ENCODE peak calls at places on chromosomes 5 and 9, in four cellular contexts. One of them, this sample, is unnamed.

GRCh38 chr5:62960781-62961180 is 382.2 kb downstream of the LRRC70 start:
- DNase-seq in ovary: no peak
- DNase-seq in thyroid gland: no peak
- DNase-seq in stomach: no peak
- DNase-seq in this sample: no peak

GRCh38 chr5:138280915-138281314 is 6.5 kb upstream of the GFRA3 start:
- DNase-seq in ovary: no peak
- DNase-seq in stomach: no peak
- DNase-seq in thyroid gland: no peak
- DNase-seq in this sample: no peak

GRCh38 chr9:83327750-83328622 is 210.2 kb downstream of the FRMD3 start:
- DNase-seq in stomach: no peak
- DNase-seq in thyroid gland: no peak
- DNase-seq in ovary: no peak
- DNase-seq in this sample: no peak

GRCh38 chr9:16645970-16646369 is 224.5 kb downstream of the BNC2 start:
- DNase-seq in stomach: no peak
- DNase-seq in ovary: no peak
- DNase-seq in thyroid gland: no peak
- DNase-seq in this sample: no peak

GRCh38 chr9:14670718-14671117 is 22.5 kb downstream of the ZDHHC21 start:
- DNase-seq in thyroid gland: no peak
- DNase-seq in stomach: no peak
- DNase-seq in ovary: no peak
- DNase-seq in this sample: no peak

GRCh38 chr9:72362118-72362531 is 2.9 kb downstream of the ZFAND5 start:
- DNase-seq in ovary: no peak
- DNase-seq in stomach: no peak
- DNase-seq in thyroid gland: no peak
- DNase-seq in this sample: no peak

GRCh38 chr5:66807743-66808142 is 211.6 kb downstream of the MAST4 start:
- DNase-seq in stomach: no peak
- DNase-seq in ovary: no peak
- DNase-seq in thyroid gland: peak; percentile 36
- DNase-seq in this sample: no peak

GRCh38 chr5:4419276-4419675 is 720.9 kb upstream of the ADAMTS16 start:
- DNase-seq in thyroid gland: no peak
- DNase-seq in stomach: no peak
- DNase-seq in ovary: no peak
- DNase-seq in this sample: no peak

GRCh38 chr5:24177821-24178220 is 467.0 kb downstream of the CDH10 start:
- DNase-seq in thyroid gland: no peak
- DNase-seq in stomach: no peak
- DNase-seq in ovary: no peak
- DNase-seq in this sample: no peak

GRCh38 chr5:80703291-80703690 is 48.5 kb upstream of the DHFR start:
- DNase-seq in thyroid gland: no peak
- DNase-seq in stomach: no peak
- DNase-seq in ovary: no peak
- DNase-seq in this sample: no peak

GRCh38 chr9:104927912-104928740 is at the start of gene ABCA1:
- DNase-seq in stomach: peak; percentile 91
- DNase-seq in ovary: peak; percentile 92
- DNase-seq in thyroid gland: peak; percentile 95
- DNase-seq in this sample: peak; percentile 90

GRCh38 chr5:105849701-105850100 is 1821.0 kb downstream of the EFNA5 start:
- DNase-seq in stomach: no peak
- DNase-seq in ovary: no peak
- DNase-seq in thyroid gland: no peak
- DNase-seq in this sample: no peak

GRCh38 chr9:93254061-93254481 is 70.1 kb downstream of the WNK2 start:
- DNase-seq in thyroid gland: no peak
- DNase-seq in ovary: no peak
- DNase-seq in stomach: no peak
- DNase-seq in this sample: no peak

GRCh38 chr9:115850548-115851304 is 302.9 kb upstream of the PAPPA start:
- DNase-seq in ovary: no peak
- DNase-seq in thyroid gland: no peak
- DNase-seq in stomach: no peak
- DNase-seq in this sample: no peak

GRCh38 chr5:24226492-24226891 is 418.3 kb downstream of the CDH10 start:
- DNase-seq in stomach: no peak
- DNase-seq in thyroid gland: no peak
- DNase-seq in ovary: no peak
- DNase-seq in this sample: no peak

GRCh38 chr5:108523360-108523759 is 141.5 kb upstream of the FBXL17 start:
- DNase-seq in thyroid gland: no peak
- DNase-seq in ovary: no peak
- DNase-seq in stomach: no peak
- DNase-seq in this sample: no peak

GRCh38 chr9:12955510-12956163 is 180.8 kb downstream of the LURAP1L start:
- DNase-seq in ovary: no peak
- DNase-seq in thyroid gland: no peak
- DNase-seq in stomach: no peak
- DNase-seq in this sample: no peak

GRCh38 chr9:116736406-116736805 is 49.3 kb downstream of the TRIM32 start:
- DNase-seq in stomach: no peak
- DNase-seq in ovary: no peak
- DNase-seq in thyroid gland: no peak
- DNase-seq in this sample: no peak

GRCh38 chr5:126373621-126374416 is 49.4 kb upstream of the GRAMD2B start:
- DNase-seq in thyroid gland: no peak
- DNase-seq in stomach: no peak
- DNase-seq in ovary: no peak
- DNase-seq in this sample: no peak

GRCh38 chr5:50711280-50711679 is 44.8 kb downstream of the PARP8 start:
- DNase-seq in thyroid gland: peak; percentile 12
- DNase-seq in ovary: no peak
- DNase-seq in stomach: peak; percentile 38
- DNase-seq in this sample: no peak

GRCh38 chr5:15300141-15300540 is 199.8 kb upstream of the FBXL7 start:
- DNase-seq in ovary: no peak
- DNase-seq in stomach: no peak
- DNase-seq in thyroid gland: no peak
- DNase-seq in this sample: no peak

GRCh38 chr5:177369050-177369912 is 11.6 kb downstream of the RGS14 start:
- DNase-seq in stomach: no peak
- DNase-seq in ovary: no peak
- DNase-seq in thyroid gland: peak; percentile 28
- DNase-seq in this sample: no peak

GRCh38 chr9:24286761-24287160 is 258.9 kb downstream of the IZUMO3 start:
- DNase-seq in ovary: no peak
- DNase-seq in stomach: no peak
- DNase-seq in thyroid gland: no peak
- DNase-seq in this sample: no peak

GRCh38 chr9:111828193-111828592 is 33.5 kb upstream of the SHOC1 start:
- DNase-seq in ovary: no peak
- DNase-seq in stomach: no peak
- DNase-seq in thyroid gland: no peak
- DNase-seq in this sample: no peak

GRCh38 chr9:128415222-128415621 is 5.4 kb upstream of the CERCAM start:
- DNase-seq in thyroid gland: no peak
- DNase-seq in stomach: no peak
- DNase-seq in ovary: no peak
- DNase-seq in this sample: no peak

GRCh38 chr5:133534566-133534965 is 77.8 kb downstream of the FSTL4 start:
- DNase-seq in stomach: no peak
- DNase-seq in ovary: no peak
- DNase-seq in thyroid gland: no peak
- DNase-seq in this sample: no peak

GRCh38 chr9:71783120-71783523 is 14.8 kb upstream of the CEMIP2 start:
- DNase-seq in thyroid gland: no peak
- DNase-seq in ovary: no peak
- DNase-seq in stomach: peak; percentile 46
- DNase-seq in this sample: peak; percentile 55

GRCh38 chr5:132198571-132198970 is 29.1 kb downstream of the P4HA2 start:
- DNase-seq in ovary: no peak
- DNase-seq in stomach: no peak
- DNase-seq in thyroid gland: no peak
- DNase-seq in this sample: no peak

GRCh38 chr9:18071651-18072060 is 402.3 kb upstream of the ADAMTSL1 start:
- DNase-seq in stomach: no peak
- DNase-seq in thyroid gland: no peak
- DNase-seq in ovary: no peak
- DNase-seq in this sample: no peak

GRCh38 chr5:32928761-32929160 is 217.6 kb downstream of the NPR3 start:
- DNase-seq in ovary: no peak
- DNase-seq in stomach: no peak
- DNase-seq in thyroid gland: no peak
- DNase-seq in this sample: no peak

GRCh38 chr9:132513416-132513815 is 69.0 kb upstream of the BARHL1 start:
- DNase-seq in ovary: no peak
- DNase-seq in stomach: no peak
- DNase-seq in thyroid gland: no peak
- DNase-seq in this sample: no peak

GRCh38 chr5:149298857-149299404 is 27.3 kb downstream of the AFAP1L1 start:
- DNase-seq in thyroid gland: no peak
- DNase-seq in stomach: no peak
- DNase-seq in ovary: no peak
- DNase-seq in this sample: no peak

GRCh38 chr5:149299451-149300054 is 27.9 kb downstream of the AFAP1L1 start:
- DNase-seq in thyroid gland: no peak
- DNase-seq in ovary: no peak
- DNase-seq in stomach: no peak
- DNase-seq in this sample: no peak

GRCh38 chr5:149301744-149302380 is 30.2 kb downstream of the AFAP1L1 start:
- DNase-seq in thyroid gland: no peak
- DNase-seq in stomach: no peak
- DNase-seq in ovary: no peak
- DNase-seq in this sample: no peak

GRCh38 chr5:149301049-149301743 is 29.5 kb downstream of the AFAP1L1 start:
- DNase-seq in thyroid gland: no peak
- DNase-seq in stomach: no peak
- DNase-seq in ovary: no peak
- DNase-seq in this sample: no peak

GRCh38 chr5:149300441-149300840 is 28.8 kb downstream of the AFAP1L1 start:
- DNase-seq in thyroid gland: no peak
- DNase-seq in stomach: no peak
- DNase-seq in ovary: no peak
- DNase-seq in this sample: no peak
- H3K27ac ChIP-seq in thyroid gland: no peak overlapping the region
- H3K27ac ChIP-seq in stomach: no peak overlapping the region
- H3K27ac ChIP-seq in ovary: no peak overlapping the region
- H3K27ac ChIP-seq in this sample: no peak overlapping the region

DNA sequence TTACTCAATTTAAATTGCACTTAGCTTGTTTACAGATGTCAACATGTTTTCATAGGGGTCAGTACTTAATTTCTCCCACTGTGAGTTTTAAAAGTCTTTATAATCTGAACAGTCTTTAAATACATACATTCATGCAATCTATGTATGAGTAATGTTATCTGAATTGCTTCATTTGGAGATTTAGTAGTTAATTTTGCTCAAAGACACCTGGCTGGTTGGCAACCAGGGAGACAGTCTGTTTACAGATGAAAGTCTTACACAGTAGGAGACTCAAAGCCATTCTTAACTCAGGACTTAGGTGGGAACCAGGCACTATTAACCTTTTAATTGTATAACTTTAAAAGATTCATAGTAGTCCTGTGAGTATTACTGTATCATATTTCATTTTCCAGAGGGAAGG is 29.3 kb downstream of the DAB2 start:
- DNase-seq in ovary: no peak
- DNase-seq in thyroid gland: no peak
- DNase-seq in stomach: no peak
- DNase-seq in this sample: no peak
- H3K27me3 ChIP-seq in ovary: no peaks in the 10 kb centered on the region
- H3K27me3 ChIP-seq in thyroid gland: no peaks in the 10 kb centered on the region
- H3K27me3 ChIP-seq in stomach: no peaks in the 10 kb centered on the region
- H3K27me3 ChIP-seq in this sample: no peaks in the 10 kb centered on the region

GRCh38 chr9:134067904-134068741 is at the start of gene BRD3:
- DNase-seq in thyroid gland: peak; percentile 88
- DNase-seq in ovary: peak; percentile 83
- DNase-seq in stomach: peak; percentile 91
- DNase-seq in this sample: peak; percentile 87

GRCh38 chr9:134064711-134065110 is 3.1 kb downstream of the BRD3 start:
- DNase-seq in thyroid gland: no peak
- DNase-seq in stomach: peak; percentile 25
- DNase-seq in ovary: no peak
- DNase-seq in this sample: no peak

GRCh38 chr9:134066923-134067851 is 639 bp downstream of the BRD3 start:
- DNase-seq in stomach: peak; percentile 34
- DNase-seq in thyroid gland: peak; percentile 41
- DNase-seq in ovary: peak; percentile 42
- DNase-seq in this sample: no peak

GRCh38 chr9:134065720-134066419 is 2.0 kb downstream of the BRD3 start:
- DNase-seq in thyroid gland: peak; percentile 24
- DNase-seq in ovary: no peak
- DNase-seq in stomach: peak; percentile 60
- DNase-seq in this sample: no peak

GRCh38 chr9:134066546-134066922 is 1.3 kb downstream of the BRD3 start:
- DNase-seq in thyroid gland: peak; percentile 32
- DNase-seq in ovary: no peak
- DNase-seq in stomach: peak; percentile 25
- DNase-seq in this sample: no peak
- H3K27ac ChIP-seq in thyroid gland: peak overlapping the region; percentile 51
- H3K27ac ChIP-seq in ovary: peak overlapping the region; percentile 74
- H3K27ac ChIP-seq in stomach: peak overlapping the region; percentile 99
- H3K27ac ChIP-seq in this sample: no peak overlapping the region

GRCh38 chr9:77018058-77019009 is 1.1 kb upstream of the FOXB2 start:
- DNase-seq in stomach: no peak
- DNase-seq in ovary: no peak
- DNase-seq in thyroid gland: no peak
- DNase-seq in this sample: no peak

GRCh38 chr9:77019010-77019809 is at the start of gene FOXB2:
- DNase-seq in ovary: no peak
- DNase-seq in thyroid gland: no peak
- DNase-seq in stomach: no peak
- DNase-seq in this sample: no peak

GRCh38 chr9:77016111-77016525 is 3.3 kb upstream of the FOXB2 start:
- DNase-seq in thyroid gland: peak; percentile 20
- DNase-seq in ovary: no peak
- DNase-seq in stomach: no peak
- DNase-seq in this sample: no peak

GRCh38 chr9:77016526-77017504 is 2.6 kb upstream of the FOXB2 start:
- DNase-seq in stomach: no peak
- DNase-seq in thyroid gland: no peak
- DNase-seq in ovary: no peak
- DNase-seq in this sample: no peak

GRCh38 chr9:77017505-77017894 is 2.0 kb upstream of the FOXB2 start:
- DNase-seq in thyroid gland: no peak
- DNase-seq in stomach: no peak
- DNase-seq in ovary: no peak
- DNase-seq in this sample: no peak
- H3K27me3 ChIP-seq in thyroid gland: peaks cover 85% of the 10 kb centered on the region
- H3K27me3 ChIP-seq in stomach: peaks cover 100% of the 10 kb centered on the region
- H3K27me3 ChIP-seq in ovary: no peaks in the 10 kb centered on the region
- H3K27me3 ChIP-seq in this sample: peaks cover 99% of the 10 kb centered on the region

DNA sequence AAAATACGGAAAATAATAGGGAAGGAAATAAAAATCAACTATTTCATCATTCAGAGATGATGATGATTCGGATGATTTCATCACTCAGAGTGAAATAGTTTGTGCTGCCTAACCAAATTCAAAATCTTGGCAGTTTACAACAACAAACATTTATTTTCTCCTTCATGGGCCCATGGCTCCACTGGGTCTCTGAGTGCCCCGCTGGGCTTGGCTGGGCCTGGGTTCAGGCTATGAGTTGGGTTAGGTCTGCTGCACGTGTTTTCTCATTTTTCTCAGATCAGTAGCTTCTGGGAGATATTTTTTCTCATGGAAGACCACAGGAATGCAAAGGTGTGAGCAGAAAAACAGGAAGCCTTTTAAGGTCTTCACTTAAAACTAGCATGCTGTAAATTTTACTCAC is 24.0 kb upstream of the F2RL1 start:
- DNase-seq in ovary: no peak
- DNase-seq in thyroid gland: no peak
- DNase-seq in stomach: no peak
- DNase-seq in this sample: no peak
- H3K27ac ChIP-seq in ovary: no peak overlapping the region
- H3K27ac ChIP-seq in thyroid gland: no peak overlapping the region
- H3K27ac ChIP-seq in stomach: no peak overlapping the region
- H3K27ac ChIP-seq in this sample: no peak overlapping the region